ENCODE peak calls at places on chromosome 10, in seven cellular contexts. O, D, Y, M, Q, G and X are unnamed samples.

GRCh38 chr10:69831231-69831855 is 29.6 kb downstream of the COL13A1 start:
- DNase-seq in O (no peak), D (no peak), Y (no peak), M (no peak), Q (no peak), G (no peak), X (no peak)

GRCh38 chr10:112209534-112210200 is 26.1 kb upstream of the GPAM start:
- DNase-seq in O (no peak), D (peak; percentile 30), Y (no peak), M (no peak), Q (no peak), G (no peak), X (no peak)

GRCh38 chr10:61898435-61898778 is 3.1 kb upstream of the ARID5B start:
- DNase-seq in O (no peak), D (peak; percentile 69), Y (no peak), M (no peak), Q (no peak), G (peak; percentile 95), X (no peak)

GRCh38 chr10:1365540-1366082 is 309.4 kb downstream of the WDR37 start:
- DNase-seq in O (no peak), D (no peak), Y (no peak), M (no peak), Q (no peak), G (no peak), X (no peak)

GRCh38 chr10:120750167-120750566 is 101.0 kb upstream of the WDR11 start:
- DNase-seq in O (peak; percentile 2), D (peak; percentile 79), Y (no peak), M (no peak), Q (no peak), G (no peak), X (no peak)

GRCh38 chr10:77179015-77179695 is 458.5 kb downstream of the KCNMA1 start:
- DNase-seq in O (no peak), D (no peak), Y (peak; percentile 75), M (no peak), Q (no peak), G (peak; percentile 20), X (no peak)

GRCh38 chr10:3251172-3251571 is 78.6 kb upstream of the PITRM1 start:
- DNase-seq in O (no peak), D (peak; percentile 25), Y (no peak), M (no peak), Q (no peak), G (no peak), X (no peak)

GRCh38 chr10:73860050-73860491 is 14.3 kb downstream of the CAMK2G start:
- DNase-seq in O (no peak), D (no peak), Y (no peak), M (no peak), Q (no peak), G (no peak), X (peak; percentile 79)

GRCh38 chr10:58546722-58547121 is 34.0 kb downstream of the BICC1 start:
- DNase-seq in O (no peak), D (no peak), Y (no peak), M (no peak), Q (no peak), G (no peak), X (no peak)

GRCh38 chr10:118669020-118669766 is 73.7 kb upstream of the PRLHR start:
- DNase-seq in O (no peak), D (peak; percentile 66), Y (no peak), M (no peak), Q (no peak), G (no peak), X (peak; percentile 80)

GRCh38 chr10:42475168-42476098 is 162.9 kb downstream of the ZNF33B start:
- DNase-seq in O (no peak), D (no peak), Y (no peak), M (no peak), Q (no peak), G (peak; percentile 34), X (no peak)

GRCh38 chr10:42987121-42987541 is 89.7 kb upstream of the RET start:
- DNase-seq in O (no peak), D (peak; percentile 85), Y (peak; percentile 30), M (no peak), Q (no peak), G (no peak), X (no peak)

GRCh38 chr10:74786126-74786525 is 40.3 kb upstream of the KAT6B start:
- DNase-seq in O (no peak), D (no peak), Y (no peak), M (no peak), Q (no peak), G (peak; percentile 73), X (no peak)

GRCh38 chr10:122054046-122055025 is 65.4 kb downstream of the TACC2 start:
- DNase-seq in O (peak; percentile 51), D (peak; percentile 75), Y (peak; percentile 83), M (peak; percentile 27), Q (no peak), G (peak; percentile 10), X (no peak)

GRCh38 chr10:120557296-120557810 is 100.3 kb downstream of the PLPP4 start:
- DNase-seq in O (no peak), D (no peak), Y (no peak), M (no peak), Q (no peak), G (peak; percentile 86), X (no peak)

GRCh38 chr10:114473776-114474175 is 69.5 kb upstream of the AFAP1L2 start:
- DNase-seq in O (no peak), D (no peak), Y (no peak), M (no peak), Q (no peak), G (no peak), X (no peak)

GRCh38 chr10:122446668-122447410 is 7.6 kb upstream of the ARMS2 start:
- DNase-seq in O (no peak), D (peak; percentile 20), Y (no peak), M (no peak), Q (no peak), G (peak; percentile 54), X (no peak)

GRCh38 chr10:17665742-17666141 is 21.8 kb downstream of the STAM start:
- DNase-seq in O (no peak), D (no peak), Y (no peak), M (peak; percentile 51), Q (no peak), G (no peak), X (peak; percentile 67)

GRCh38 chr10:91803386-91804125 is 5.3 kb downstream of the TNKS2 start:
- DNase-seq in O (no peak), D (peak; percentile 14), Y (no peak), M (no peak), Q (no peak), G (no peak), X (no peak)

GRCh38 chr10:49564461-49565009 is 25.6 kb upstream of the ERCC6 start:
- DNase-seq in O (no peak), D (no peak), Y (no peak), M (no peak), Q (no peak), G (no peak), X (no peak)

GRCh38 chr10:97701438-97702064 is 12.0 kb upstream of the MARVELD1 start:
- DNase-seq in O (peak; percentile 81), D (peak; percentile 81), Y (no peak), M (no peak), Q (no peak), G (peak; percentile 80), X (peak; percentile 85)

GRCh38 chr10:13587367-13587766 is 602 bp downstream of the PRPF18 start:
- DNase-seq in O (peak; percentile 27), D (no peak), Y (no peak), M (no peak), Q (no peak), G (peak; percentile 1), X (no peak)

GRCh38 chr10:101897633-101898032 is 54.0 kb upstream of the KCNIP2 start:
- DNase-seq in O (no peak), D (no peak), Y (no peak), M (no peak), Q (no peak), G (peak; percentile 75), X (no peak)

GRCh38 chr10:24971374-24971773 is 19.0 kb upstream of the PRTFDC1 start:
- DNase-seq in O (no peak), D (no peak), Y (no peak), M (no peak), Q (no peak), G (peak; percentile 3), X (no peak)

GRCh38 chr10:3745582-3745981 is 39.4 kb downstream of the KLF6 start:
- DNase-seq in O (no peak), D (no peak), Y (no peak), M (no peak), Q (no peak), G (peak; percentile 76), X (no peak)

GRCh38 chr10:77872151-77872946 is 54.2 kb downstream of the DLG5 start:
- DNase-seq in O (no peak), D (peak; percentile 19), Y (no peak), M (no peak), Q (peak; percentile 47), G (peak; percentile 31), X (peak; percentile 91)

GRCh38 chr10:111281516-111281915 is 204.7 kb downstream of the ADRA2A start:
- DNase-seq in O (peak; percentile 7), D (peak; percentile 22), Y (no peak), M (no peak), Q (no peak), G (no peak), X (no peak)

GRCh38 chr10:117684211-117684610 is 141.7 kb downstream of the EMX2 start:
- DNase-seq in O (no peak), D (no peak), Y (no peak), M (no peak), Q (no peak), G (peak; percentile 9), X (no peak)